ENCODE peak calls at places on chromosomes 4 and X, in eight cellular contexts. B is GM23248, W is neural progenitor cell, J is DND-41, Z is fibroblast of lung, O is endothelial cell of umbilical vein, C is PC-3, F is neuronal stem cell. Q is an unnamed sample.

GRCh38 chr4:73944061-73944875 is 37.6 kb downstream of the PF4 start:
- DNase-seq in B (peak), W (peak), J (no peak), Z (peak), O (peak), C (no peak), F (peak), Q (no peak)

GRCh38 chr4:55553442-55553841 is 6.7 kb upstream of the CLOCK start:
- DNase-seq in B (peak), W (no peak), J (no peak), Z (peak), O (no peak), C (no peak), F (no peak), Q (peak)

GRCh38 chr4:2333356-2333841 is 71.5 kb upstream of the MXD4 start:
- DNase-seq in B (no peak), W (no peak), J (no peak), Z (no peak), O (no peak), C (no peak), F (no peak), Q (no peak)

GRCh38 chr4:174996079-174996478 is 77.9 kb downstream of the ADAM29 start:
- DNase-seq in B (no peak), W (no peak), J (no peak), Z (no peak), O (no peak), C (no peak), F (no peak), Q (no peak)

GRCh38 chr4:74117024-74117534 is 18.1 kb upstream of the CXCL2 start:
- DNase-seq in B (peak), W (no peak), J (no peak), Z (peak), O (peak), C (peak), F (no peak), Q (peak)

GRCh38 chrX:2261838-2262678 is 238.7 kb downstream of the DHRSX start:
- DNase-seq in B (peak), W (no peak), J (no peak), Z (no peak), O (no peak), C (no peak), F (no peak), Q (peak)

GRCh38 chr4:79211490-79211889 is 114.4 kb downstream of the NAA11 start:
- DNase-seq in B (no peak), W (no peak), J (no peak), Z (no peak), O (no peak), C (no peak), F (no peak), Q (no peak)

GRCh38 chr4:180967936-180968335 is 1275.3 kb upstream of the TENM3 start:
- DNase-seq in B (no peak), W (no peak), J (no peak), Z (no peak), O (no peak), C (no peak), F (no peak), Q (no peak)

GRCh38 chr4:64538219-64538618 is 129.0 kb upstream of the TECRL start:
- DNase-seq in B (no peak), W (peak), J (no peak), Z (no peak), O (no peak), C (peak), F (no peak), Q (no peak)

GRCh38 chr4:80045831-80046230 is 27.2 kb downstream of the ANTXR2 start:
- DNase-seq in B (peak), W (no peak), J (no peak), Z (peak), O (peak), C (no peak), F (no peak), Q (peak)

GRCh38 chr4:113591982-113592381 is 169.6 kb downstream of the CAMK2D start:
- DNase-seq in B (peak), W (no peak), J (peak), Z (peak), O (no peak), C (no peak), F (no peak), Q (peak)

GRCh38 chr4:181559637-181560036 is 683.6 kb upstream of the TENM3 start:
- DNase-seq in B (no peak), W (no peak), J (no peak), Z (no peak), O (no peak), C (peak), F (no peak), Q (no peak)

GRCh38 chr4:2250003-2250763 is 8.3 kb upstream of the HAUS3 start:
- DNase-seq in B (no peak), W (no peak), J (no peak), Z (no peak), O (no peak), C (no peak), F (no peak), Q (no peak)

DNA sequence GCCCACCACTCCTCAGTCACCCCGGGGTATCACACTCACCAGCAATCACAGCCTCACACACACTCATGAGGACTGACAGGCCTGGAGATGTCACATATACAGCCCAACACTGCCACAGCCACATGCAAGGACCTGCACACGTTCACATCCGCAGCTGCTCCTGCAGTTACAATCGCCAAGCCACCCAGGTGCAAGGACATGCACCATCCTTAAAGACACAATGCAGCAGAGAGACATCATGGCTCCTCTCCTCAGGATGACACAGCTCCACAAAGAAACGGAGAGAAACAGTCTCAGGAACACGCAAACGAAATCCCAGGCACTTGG is 1.1 kb downstream of the PCSK1N start:
- DNase-seq in B (no peak), W (no peak), J (no peak), Z (no peak), O (no peak), C (peak), F (no peak), Q (no peak)
- H3K4me2 ChIP-seq in B (no peak), W (no peak), J (no peak), Z (no peak), O (no peak), C (peak), F (no peak), Q (peak)

DNA sequence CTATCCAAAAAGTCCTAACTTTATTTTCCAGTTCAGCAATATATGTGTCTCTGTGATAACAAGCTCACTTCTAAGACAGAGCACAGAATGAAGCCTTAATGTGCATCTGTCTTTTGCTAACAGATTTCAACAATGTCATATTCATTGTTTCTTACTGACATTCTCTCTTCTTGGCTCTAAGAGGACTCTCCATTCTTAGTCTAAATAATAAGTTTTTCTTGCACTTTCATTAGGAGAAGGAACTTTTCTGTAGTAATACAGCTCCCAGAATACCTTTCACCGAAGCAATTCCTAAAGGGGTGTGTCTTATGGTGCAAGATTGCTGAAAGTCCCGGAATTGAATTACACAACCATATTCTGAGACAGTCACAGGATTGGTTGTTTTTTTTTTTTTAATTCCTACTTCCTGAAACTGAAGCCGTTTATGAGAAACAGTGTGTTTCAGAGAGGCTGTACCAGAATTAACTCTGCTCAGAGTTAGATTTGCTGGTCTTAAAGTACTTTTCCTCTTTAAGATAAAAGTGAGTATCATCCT is at the start of gene ALPK1:
- DNase-seq in B (peak), W (no peak), J (no peak), Z (peak), O (peak), C (peak), F (no peak), Q (peak)
- H3K27ac ChIP-seq in B (peak), W (no peak), J (peak), Z (peak), O (no peak), C (peak), F (no peak), Q (no peak)

GRCh38 chr4:53563824-53564223 is 27.5 kb downstream of the LNX1 start:
- DNase-seq in B (peak), W (no peak), J (no peak), Z (peak), O (no peak), C (peak), F (no peak), Q (peak)
- H3K9ac ChIP-seq in B (no peak), W (no peak), J (no peak), Z (no peak), O (no peak), C (no peak), F (no peak), Q (no peak)

GRCh38 chrX:39247536-39247935 is 446.3 kb downstream of the MID1IP1 start:
- DNase-seq in B (no peak), W (no peak), J (no peak), Z (no peak), O (no peak), C (no peak), F (no peak), Q (no peak)

GRCh38 chrX:39251995-39252394 is 450.7 kb downstream of the MID1IP1 start:
- DNase-seq in B (no peak), W (no peak), J (no peak), Z (no peak), O (no peak), C (no peak), F (no peak), Q (no peak)

GRCh38 chrX:39249999-39250398 is 448.7 kb downstream of the MID1IP1 start:
- DNase-seq in B (no peak), W (no peak), J (no peak), Z (no peak), O (no peak), C (no peak), F (no peak), Q (no peak)

GRCh38 chrX:39245024-39245423 is 443.8 kb downstream of the MID1IP1 start:
- DNase-seq in B (no peak), W (no peak), J (no peak), Z (no peak), O (no peak), C (no peak), F (no peak), Q (no peak)

DNA sequence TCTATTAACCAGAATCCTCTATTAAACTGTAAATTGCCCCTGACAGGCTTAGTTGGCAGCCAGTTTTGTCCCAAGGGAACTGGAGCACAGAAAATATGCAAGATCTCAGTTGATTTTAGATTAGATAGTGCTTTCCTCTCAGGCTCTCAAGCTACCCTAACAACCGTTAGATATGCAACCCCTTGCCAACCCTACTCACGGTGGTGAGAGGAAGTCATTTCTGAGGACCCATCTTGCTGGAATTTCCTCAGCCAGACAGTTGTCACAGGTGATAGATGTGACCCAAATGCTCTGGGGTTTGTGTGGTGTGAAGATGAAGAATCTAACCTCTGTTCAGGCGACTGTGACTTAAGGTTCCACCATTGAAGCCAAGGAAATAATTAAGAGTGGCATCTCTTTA is 447.1 kb downstream of the MID1IP1 start:
- DNase-seq in B (no peak), W (no peak), J (peak), Z (no peak), O (no peak), C (no peak), F (no peak), Q (no peak)
- H3K4me2 ChIP-seq in B (no peak), W (no peak), J (no peak), Z (no peak), O (no peak), C (no peak), F (no peak), Q (no peak)